ENCODE peak calls at places on chromosomes 11 and 22, in ten cellular contexts. U is AG10803; O is hepatocyte; Y is CD8-positive, alpha-beta T cell; B is PC-9; S is heart right ventricle; K is NB4; X is bronchial epithelial cell; G is GM12865; T is left ventricle myocardium inferior. W is an unnamed sample.

GRCh38 chr11:106167085-106167484 is 89.6 kb downstream of the AASDHPPT start:
- DNase-seq in T (no peak), O (no peak), Y (no peak), G (no peak), B (no peak), S (no peak), U (no peak), K (no peak), X (no peak), W (no peak)

GRCh38 chr11:66967670-66968425 is 7.3 kb upstream of the C11orf86 start:
- DNase-seq in U (peak), B (no peak), X (peak), Y (no peak), S (peak), K (no peak), T (no peak), G (no peak), O (no peak), W (peak)

GRCh38 chr11:110430267-110431211 is 791 bp downstream of the FDX1 start:
- DNase-seq in K (peak), S (peak), X (peak), T (no peak), O (peak), B (no peak), U (peak), Y (no peak), G (peak), W (peak)

GRCh38 chr11:36056160-36056751 is 112.4 kb downstream of the LDLRAD3 start:
- DNase-seq in K (peak), X (peak), T (no peak), Y (no peak), S (no peak), O (peak), G (peak), U (peak), B (peak), W (peak)

GRCh38 chr11:298406-299065 is 790 bp downstream of the IFITM5 start:
- DNase-seq in S (no peak), G (no peak), T (peak), B (no peak), O (no peak), X (no peak), U (no peak), Y (no peak), K (no peak), W (no peak)

GRCh38 chr22:44536411-44536810 is 38.4 kb upstream of the RTL6 start:
- DNase-seq in O (no peak), B (no peak), G (no peak), T (no peak), K (no peak), Y (no peak), X (no peak), U (no peak), S (no peak), W (no peak)

GRCh38 chr11:66327171-66328035 is 8.8 kb downstream of the RIN1 start:
- DNase-seq in K (no peak), T (no peak), Y (no peak), S (no peak), X (peak), B (no peak), G (no peak), U (peak), O (peak), W (peak)

GRCh38 chr22:20807315-20807752 is 33.4 kb downstream of the SERPIND1 start:
- DNase-seq in X (peak), G (no peak), Y (no peak), K (peak), B (no peak), O (peak), S (no peak), T (no peak), U (peak), W (peak)

GRCh38 chr22:43711681-43712080 is 100.4 kb downstream of the EFCAB6 start:
- DNase-seq in X (no peak), B (no peak), T (no peak), G (no peak), O (no peak), Y (no peak), U (no peak), S (no peak), K (no peak), W (no peak)

GRCh38 chr11:132438418-132438817 is 1068.0 kb downstream of the NTM start:
- DNase-seq in Y (no peak), O (no peak), X (no peak), S (no peak), K (no peak), B (no peak), T (no peak), U (no peak), G (no peak), W (no peak)

GRCh38 chr11:69215784-69216415 is 60.2 kb downstream of the SMIM38 start:
- DNase-seq in K (no peak), Y (no peak), T (no peak), U (peak), S (no peak), X (peak), B (peak), G (no peak), O (no peak), W (no peak)

GRCh38 chr11:67416416-67417335 is 1.2 kb downstream of the CARNS1 start:
- DNase-seq in K (peak), B (no peak), Y (peak), X (peak), S (no peak), U (no peak), O (peak), T (no peak), G (no peak), W (peak)

GRCh38 chr22:50733521-50734342 is 4.3 kb upstream of the ACR start:
- DNase-seq in O (no peak), K (no peak), T (peak), G (no peak), X (no peak), Y (no peak), B (no peak), U (peak), S (peak), W (peak)

GRCh38 chr11:75554258-75555022 is 7.6 kb upstream of the SERPINH1 start:
- DNase-seq in G (no peak), T (peak), U (peak), B (no peak), S (peak), Y (no peak), O (peak), X (no peak), K (no peak), W (peak)

GRCh38 chr22:31343235-31344191 is 2.6 kb downstream of the PATZ1 start:
- DNase-seq in S (peak), K (peak), U (peak), B (peak), O (peak), T (peak), G (peak), Y (no peak), X (peak), W (peak)

GRCh38 chr11:9529333-9529648 is 44.2 kb upstream of the WEE1 start:
- DNase-seq in Y (no peak), U (no peak), G (no peak), B (no peak), O (no peak), S (peak), X (no peak), K (no peak), T (peak), W (peak)

GRCh38 chr22:23394525-23395326 is 185.4 kb downstream of the IGLL1 start:
- DNase-seq in B (no peak), X (no peak), U (no peak), T (no peak), S (no peak), O (no peak), Y (no peak), K (no peak), G (no peak), W (no peak)

GRCh38 chr22:36569999-36570398 is 41.0 kb upstream of the EIF3D start:
- DNase-seq in U (peak), X (peak), K (no peak), O (no peak), T (no peak), B (no peak), S (no peak), G (no peak), Y (no peak), W (no peak)

GRCh38 chr11:21485011-21485410 is 707.9 kb upstream of the ANO5 start:
- DNase-seq in T (no peak), X (no peak), U (no peak), B (no peak), G (no peak), S (no peak), K (no peak), Y (no peak), O (no peak), W (no peak)

GRCh38 chr11:74443071-74443864 is 24.1 kb downstream of the KCNE3 start:
- DNase-seq in Y (no peak), K (no peak), B (peak), X (peak), O (peak), T (no peak), S (no peak), G (no peak), U (no peak), W (peak)

GRCh38 chr22:20550851-20551744 is 43.7 kb downstream of the MED15 start:
- DNase-seq in B (no peak), O (peak), U (peak), G (peak), K (no peak), Y (peak), T (no peak), S (peak), X (peak), W (peak)

GRCh38 chr22:35863432-35863831 is 145.8 kb downstream of the APOL5 start:
- DNase-seq in U (no peak), X (no peak), Y (no peak), G (no peak), T (no peak), B (no peak), S (no peak), K (no peak), O (no peak), W (no peak)

GRCh38 chr22:41530612-41531421 is 13.5 kb downstream of the POLR3H start:
- DNase-seq in G (no peak), O (no peak), K (no peak), S (no peak), B (no peak), Y (no peak), X (no peak), T (no peak), U (no peak), W (no peak)

GRCh38 chr11:116387623-116388022 is 385.2 kb downstream of the BUD13 start:
- DNase-seq in Y (no peak), O (no peak), G (no peak), B (no peak), S (no peak), X (no peak), K (no peak), U (no peak), T (no peak), W (no peak)

GRCh38 chr22:22035203-22035602 is 52.6 kb upstream of the TOP3B start:
- DNase-seq in B (no peak), T (no peak), U (no peak), S (no peak), X (no peak), O (no peak), K (no peak), G (no peak), Y (no peak), W (no peak)

GRCh38 chr11:57453543-57454177 is 6.7 kb upstream of the RTN4RL2 start:
- DNase-seq in O (peak), X (no peak), G (no peak), T (no peak), Y (no peak), B (no peak), K (no peak), S (no peak), U (no peak), W (no peak)

GRCh38 chr22:36470994-36471331 is 10.5 kb downstream of the TXN2 start:
- DNase-seq in O (no peak), K (no peak), S (no peak), G (no peak), T (no peak), X (no peak), Y (no peak), B (no peak), U (peak), W (peak)

GRCh38 chr11:65622011-65622410 is 6.4 kb downstream of the PCNX3 start:
- DNase-seq in K (no peak), U (no peak), S (no peak), Y (no peak), X (no peak), B (no peak), O (no peak), G (no peak), T (no peak), W (no peak)

GRCh38 chr22:40051322-40051721 is 56.6 kb downstream of the FAM83F start:
- DNase-seq in S (no peak), X (no peak), O (no peak), U (no peak), Y (no peak), T (no peak), K (peak), G (peak), B (no peak), W (no peak)

GRCh38 chr22:19869497-19870152 is 15.0 kb upstream of the GNB1L start:
- DNase-seq in U (no peak), O (no peak), Y (no peak), T (no peak), X (no peak), G (no peak), S (no peak), B (no peak), K (no peak), W (no peak)

GRCh38 chr11:110759972-110760381 is 47.7 kb upstream of the ARHGAP20 start:
- DNase-seq in S (no peak), B (no peak), X (peak), U (no peak), G (no peak), Y (no peak), O (peak), K (no peak), T (no peak), W (peak)

GRCh38 chr11:130189492-130190210 is 30.1 kb downstream of the ST14 start:
- DNase-seq in T (no peak), B (no peak), S (no peak), U (no peak), O (no peak), K (no peak), X (no peak), Y (no peak), G (no peak), W (no peak)

GRCh38 chr11:73729594-73730206 is 31.2 kb downstream of the RAB6A start:
- DNase-seq in T (no peak), O (peak), X (no peak), B (peak), G (no peak), K (peak), S (no peak), Y (no peak), U (no peak), W (no peak)

GRCh38 chr22:36415415-36416168 is 27.8 kb upstream of the MYH9 start:
- DNase-seq in O (no peak), S (no peak), Y (no peak), B (no peak), U (no peak), G (peak), T (no peak), K (no peak), X (no peak), W (no peak)

GRCh38 chr11:134228625-134229024 is 4.2 kb downstream of the VPS26B start:
- DNase-seq in T (no peak), X (no peak), G (peak), B (no peak), K (no peak), O (no peak), S (no peak), U (peak), Y (no peak), W (no peak)

GRCh38 chr22:45696227-45696626 is 24.6 kb downstream of the ATXN10 start:
- DNase-seq in S (no peak), X (no peak), G (peak), K (peak), T (no peak), O (no peak), B (no peak), Y (no peak), U (no peak), W (no peak)

DNA sequence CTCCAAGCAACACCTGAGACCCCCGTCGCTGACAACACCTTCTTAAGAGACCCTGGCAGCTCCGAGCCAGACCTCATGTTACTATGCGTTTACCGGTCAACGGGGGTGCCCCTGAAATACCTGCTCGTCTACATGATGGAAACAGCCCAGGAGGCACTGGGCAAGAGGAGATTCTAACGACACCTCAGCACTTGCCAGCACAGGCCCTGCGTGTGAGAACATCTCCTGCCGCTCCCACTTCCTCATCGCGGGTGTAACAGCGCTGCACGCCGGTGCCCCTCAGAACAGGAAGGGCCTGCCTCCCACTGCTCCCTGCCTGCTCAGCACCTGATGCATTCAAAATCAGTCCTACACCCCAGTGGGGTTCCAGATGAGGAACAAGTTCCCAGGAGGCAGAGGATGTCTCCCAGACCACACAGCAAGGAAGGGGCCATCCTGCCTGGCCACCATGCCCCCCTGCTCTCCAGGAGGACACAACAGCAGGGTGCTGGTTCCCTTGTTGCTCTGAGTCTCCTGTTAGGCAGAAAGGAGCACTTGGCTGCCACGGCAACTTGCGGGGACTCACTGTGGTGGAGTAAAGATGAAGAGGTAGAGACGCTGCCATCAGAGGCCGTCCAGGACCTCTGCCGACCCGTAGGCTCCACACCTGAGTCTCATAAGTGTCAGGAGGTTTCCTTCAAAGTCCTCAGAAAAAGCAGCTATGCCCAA is 2.1 kb downstream of the TOLLIP start:
- DNase-seq in K (peak), Y (no peak), T (no peak), S (no peak), O (no peak), G (no peak), B (no peak), X (peak), U (no peak), W (no peak)
- H3K4me3 ChIP-seq in K (no peak), Y (no peak), T (peak), S (no peak), O (no peak), G (no peak), B (no peak), X (peak), U (no peak), W (no peak)

GRCh38 chr22:47091241-47091691 is 328.8 kb downstream of the TBC1D22A start:
- DNase-seq in B (peak), X (no peak), G (no peak), U (no peak), O (peak), K (no peak), S (no peak), Y (no peak), T (no peak), W (no peak)

GRCh38 chr22:47091921-47092700 is 329.7 kb downstream of the TBC1D22A start:
- DNase-seq in U (no peak), S (no peak), Y (no peak), X (no peak), K (no peak), B (no peak), G (no peak), T (no peak), O (no peak), W (no peak)

GRCh38 chr22:47089374-47089773 is 326.9 kb downstream of the TBC1D22A start:
- DNase-seq in G (no peak), K (no peak), T (no peak), Y (no peak), U (no peak), O (no peak), S (no peak), X (no peak), B (no peak), W (no peak)

GRCh38 chr22:47089796-47090460 is 327.5 kb downstream of the TBC1D22A start:
- DNase-seq in K (no peak), O (peak), S (no peak), Y (no peak), U (no peak), T (no peak), G (no peak), B (peak), X (peak), W (no peak)

DNA sequence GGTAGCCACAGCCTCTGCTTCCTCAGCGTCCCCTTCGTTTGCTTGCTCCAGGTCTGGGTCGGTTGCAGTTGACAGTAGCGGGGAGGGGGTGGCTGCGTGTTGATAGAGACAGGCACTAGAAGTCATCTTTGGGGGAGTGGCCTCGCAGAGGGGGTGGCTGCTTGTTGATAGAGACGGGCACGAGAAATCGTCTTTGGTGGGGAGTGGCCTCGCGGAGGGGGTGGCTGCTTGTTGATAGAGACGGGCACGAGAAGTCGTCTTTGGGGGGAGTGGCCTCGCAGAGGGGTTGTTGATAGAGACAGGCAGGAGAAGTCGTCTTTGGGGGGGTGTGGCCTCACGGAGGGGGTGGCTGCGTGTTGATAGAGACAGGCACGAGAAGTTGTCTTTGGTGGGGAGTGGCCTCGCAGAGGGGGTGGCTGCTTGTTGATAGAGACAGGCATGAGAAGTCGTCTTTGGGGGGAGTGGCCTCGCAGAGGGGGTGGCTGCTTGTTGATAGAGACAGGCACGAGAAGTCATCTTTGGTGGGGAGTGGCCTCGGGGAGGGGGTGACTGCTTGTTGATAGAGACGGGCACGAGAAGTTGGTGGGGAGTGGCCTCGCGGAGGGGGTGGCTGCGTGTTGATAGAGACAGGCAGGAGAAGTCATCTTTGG is 328.3 kb downstream of the TBC1D22A start:
- DNase-seq in U (peak), B (peak), S (no peak), Y (peak), X (no peak), O (peak), K (no peak), G (no peak), T (no peak), W (peak)
- H3K4me3 ChIP-seq in U (peak), B (no peak), S (peak), Y (no peak), X (peak), O (peak), K (no peak), G (no peak), T (peak), W (peak)

GRCh38 chr11:94199367-94200130 is 70.9 kb downstream of the PANX1 start:
- DNase-seq in X (no peak), G (no peak), K (no peak), S (no peak), B (no peak), Y (no peak), T (no peak), O (no peak), U (peak), W (no peak)

GRCh38 chr11:94201004-94201465 is 72.4 kb downstream of the PANX1 start:
- DNase-seq in Y (no peak), G (no peak), K (no peak), O (peak), X (no peak), B (no peak), T (no peak), S (no peak), U (peak), W (no peak)

GRCh38 chr11:94198718-94199117 is 70.1 kb downstream of the PANX1 start:
- DNase-seq in O (no peak), B (no peak), X (no peak), U (no peak), S (no peak), T (no peak), G (no peak), K (no peak), Y (no peak), W (no peak)

GRCh38 chr11:94203070-94203469 is 74.4 kb downstream of the PANX1 start:
- DNase-seq in Y (no peak), U (no peak), B (no peak), T (no peak), G (no peak), X (no peak), O (no peak), S (no peak), K (no peak), W (no peak)
- H3K4me3 ChIP-seq in Y (no peak), U (no peak), B (no peak), T (no peak), G (no peak), X (no peak), O (no peak), S (no peak), K (no peak), W (no peak)

DNA sequence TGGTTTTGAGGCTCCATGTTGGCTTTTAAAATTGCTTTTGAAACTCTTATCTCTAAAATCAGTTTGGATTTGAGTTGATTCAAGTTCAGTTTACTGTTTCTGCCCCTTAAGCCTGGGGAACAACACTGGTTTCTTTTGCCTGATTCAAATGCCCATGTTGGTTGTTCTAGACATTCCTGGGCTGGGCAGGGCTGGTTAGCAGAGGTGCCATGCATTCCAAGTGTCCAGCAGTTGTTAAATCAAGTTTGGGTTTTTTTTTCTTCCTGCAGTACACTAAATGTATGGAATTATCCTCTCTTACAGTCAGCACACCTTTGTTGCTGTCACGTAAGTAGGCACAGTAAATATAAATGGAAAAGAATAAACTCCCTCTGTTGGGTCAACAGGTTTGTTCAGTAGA is 67.2 kb upstream of the MTMR2 start:
- DNase-seq in K (no peak), U (peak), S (no peak), G (no peak), Y (no peak), X (peak), B (peak), T (no peak), O (no peak), W (no peak)
- H3K4me3 ChIP-seq in K (no peak), U (no peak), S (no peak), G (no peak), Y (no peak), X (no peak), B (peak), T (no peak), O (no peak), W (no peak)

W was measured in fibroblast of pulmonary artery.